ENCODE peak calls at places on chromosomes 13 and 19, in five cellular contexts. H, I, S, V and O are unnamed samples.

GRCh38 chr19:21463449-21464105 is 41.8 kb upstream of the ZNF429 start:
- DNase-seq in V (peak), I (no peak), H (peak), S (no peak), O (peak)

GRCh38 chr19:12783226-12783848 is 7.9 kb upstream of the JUNB start:
- DNase-seq in V (no peak), I (no peak), H (no peak), S (no peak), O (no peak)

GRCh38 chr13:113665582-113666323 is 1.3 kb upstream of the GRK1 start:
- DNase-seq in V (no peak), I (no peak), H (no peak), S (no peak), O (peak)

GRCh38 chr19:29528946-29529645 is 3.3 kb downstream of the VSTM2B start:
- DNase-seq in I (no peak), S (no peak), V (peak), H (no peak), O (no peak)

GRCh38 chr13:30759748-30760147 is 24.4 kb downstream of the ALOX5AP start:
- DNase-seq in S (peak), V (no peak), I (no peak), H (no peak), O (no peak)

GRCh38 chr13:77381059-77381458 is 54.2 kb upstream of the MYCBP2 start:
- DNase-seq in V (no peak), H (no peak), S (no peak), I (no peak), O (no peak)

GRCh38 chr13:75226092-75226491 is 255.9 kb downstream of the TBC1D4 start:
- DNase-seq in S (peak), I (no peak), V (peak), H (peak), O (no peak)

GRCh38 chr19:39297931-39298634 is 1.9 kb downstream of the IFNL1 start:
- DNase-seq in V (no peak), I (peak), S (no peak), H (no peak), O (no peak)

GRCh38 chr13:66714795-66715194 is 515.3 kb downstream of the PCDH9 start:
- DNase-seq in V (no peak), H (no peak), I (no peak), S (peak), O (no peak)

GRCh38 chr19:2627855-2628254 is 74.6 kb downstream of the GNG7 start:
- DNase-seq in V (peak), I (no peak), H (no peak), S (peak), O (no peak)

GRCh38 chr13:113139580-113139979 is 17.0 kb downstream of the F10 start:
- DNase-seq in S (no peak), I (no peak), V (no peak), H (peak), O (no peak)

GRCh38 chr19:28297036-28297435 is 915.9 kb downstream of the UQCRFS1 start:
- DNase-seq in S (no peak), I (no peak), H (no peak), V (no peak), O (no peak)

GRCh38 chr13:92473736-92474465 is 752.7 kb upstream of the GPC6 start:
- DNase-seq in V (no peak), I (no peak), S (no peak), H (peak), O (no peak)

GRCh38 chr19:401836-402535 is 7.0 kb downstream of the C2CD4C start:
- DNase-seq in I (no peak), S (no peak), V (no peak), H (peak), O (peak)

GRCh38 chr19:48363500-48363809 is 285 bp downstream of the TMEM143 start:
- DNase-seq in H (no peak), V (no peak), S (no peak), I (no peak), O (no peak)

GRCh38 chr19:6062274-6062673 is 48.0 kb downstream of the RFX2 start:
- DNase-seq in I (peak), S (no peak), V (no peak), H (no peak), O (no peak)

GRCh38 chr13:43195551-43195950 is 172.2 kb downstream of the DNAJC15 start:
- DNase-seq in S (no peak), H (no peak), I (no peak), V (no peak), O (no peak)

GRCh38 chr19:55253842-55254624 is 4.8 kb downstream of the PPP6R1 start:
- DNase-seq in I (peak), V (no peak), S (no peak), H (peak), O (no peak)

GRCh38 chr19:34308381-34309367 is 54.3 kb downstream of the GARRE1 start:
- DNase-seq in V (no peak), I (no peak), H (no peak), S (no peak), O (no peak)

GRCh38 chr19:54594737-54595136 is 1.3 kb downstream of the LILRA1 start:
- DNase-seq in S (no peak), I (no peak), H (no peak), V (no peak), O (no peak)

GRCh38 chr13:66994498-66995365 is 235.4 kb downstream of the PCDH9 start:
- DNase-seq in I (no peak), S (no peak), V (no peak), H (no peak), O (no peak)

GRCh38 chr13:36310417-36311108 is 12.9 kb upstream of the CCDC169 start:
- DNase-seq in H (no peak), V (no peak), S (peak), I (no peak), O (no peak)

GRCh38 chr13:71464673-71465072 is 402.3 kb downstream of the DACH1 start:
- DNase-seq in H (no peak), I (no peak), V (no peak), S (no peak), O (no peak)

GRCh38 chr19:5090465-5090779 is 121.5 kb downstream of the KDM4B start:
- DNase-seq in S (no peak), I (no peak), V (no peak), H (no peak), O (no peak)

GRCh38 chr13:76538004-76538403 is 348.2 kb downstream of the KCTD12 start:
- DNase-seq in S (no peak), H (no peak), I (no peak), V (no peak), O (no peak)

GRCh38 chr19:6587093-6587820 is 3.7 kb downstream of the CD70 start:
- DNase-seq in V (peak), H (no peak), I (no peak), S (peak), O (no peak)

GRCh38 chr13:29743229-29743786 is 107.1 kb downstream of the UBL3 start:
- DNase-seq in V (no peak), S (no peak), I (no peak), H (no peak), O (no peak)

GRCh38 chr13:24381539-24382265 is 72.3 kb downstream of the C1QTNF9 start:
- DNase-seq in H (no peak), V (no peak), S (peak), I (no peak), O (no peak)